ENCODE peak calls at places on chromosomes 16 and 17, in eight cellular contexts. Q is heart left ventricle, X is H9, M is fibroblast of lung, N is Peyer's patch, T is right atrium auricular region, P is neural progenitor cell, I is stomach. Y is an unnamed sample. For H3K4me1, the result is how much of the 10 kb centered on the place peaks cover.

GRCh38 chr17:48102700-48103378 is 1.6 kb upstream of the CBX1 start:
- DNase-seq in Q (no peak), X (no peak), M (no peak), N (no peak), T (no peak), P (no peak), I (no peak), Y (peak)

GRCh38 chr17:4554441-4554996 is 665 bp downstream of the MYBBP1A start:
- DNase-seq in Q (no peak), X (no peak), M (no peak), N (peak), T (no peak), P (no peak), I (no peak), Y (no peak)

GRCh38 chr16:74291577-74292208 is 4.9 kb upstream of the PSMD7 start:
- DNase-seq in Q (no peak), X (no peak), M (peak), N (no peak), T (no peak), P (no peak), I (no peak), Y (no peak)

GRCh38 chr17:75720656-75721462 is at the start of gene ITGB4:
- DNase-seq in Q (no peak), X (peak), M (no peak), N (peak), T (no peak), P (peak), I (peak), Y (peak)

GRCh38 chr16:67023689-67024088 is 5.3 kb upstream of the CBFB start:
- DNase-seq in Q (no peak), X (no peak), M (no peak), N (no peak), T (no peak), P (no peak), I (peak), Y (no peak)

GRCh38 chr17:7204828-7205461 is 14.7 kb downstream of the DLG4 start:
- DNase-seq in Q (peak), X (peak), M (peak), N (peak), T (peak), P (peak), I (peak), Y (peak)

GRCh38 chr17:29836643-29837042 is 93.4 kb downstream of the SSH2 start:
- DNase-seq in Q (no peak), X (no peak), M (peak), N (no peak), T (no peak), P (no peak), I (no peak), Y (no peak)

GRCh38 chr17:32783602-32784001 is 93.3 kb downstream of the MYO1D start:
- DNase-seq in Q (no peak), X (no peak), M (peak), N (no peak), T (no peak), P (peak), I (no peak), Y (peak)

GRCh38 chr16:24834459-24835335 is 11.1 kb upstream of the SLC5A11 start:
- DNase-seq in Q (no peak), X (peak), M (peak), N (peak), T (no peak), P (peak), I (peak), Y (no peak)

GRCh38 chr17:38658741-38659345 is 15.9 kb downstream of the EPOP start:
- DNase-seq in Q (peak), X (no peak), M (no peak), N (no peak), T (no peak), P (no peak), I (no peak), Y (no peak)

GRCh38 chr17:30549864-30550511 is 72.8 kb downstream of the GOSR1 start:
- DNase-seq in Q (no peak), X (no peak), M (no peak), N (no peak), T (peak), P (no peak), I (peak), Y (no peak)

GRCh38 chr17:50056217-50056960 is 479 bp downstream of the ITGA3 start:
- DNase-seq in Q (peak), X (peak), M (peak), N (peak), T (peak), P (peak), I (peak), Y (peak)
- H3K4me1 ChIP-seq in Q (half or more), X (under half), M (under half), N (under half), T (under half), P (under half), I (half or more), Y (under half)

GRCh38 chr16:50596762-50597450 is 48.7 kb downstream of the NKD1 start:
- DNase-seq in Q (peak), X (no peak), M (no peak), N (no peak), T (no peak), P (no peak), I (no peak), Y (no peak)

GRCh38 chr16:50598256-50598894 is 50.2 kb downstream of the NKD1 start:
- DNase-seq in Q (peak), X (no peak), M (no peak), N (no peak), T (no peak), P (no peak), I (peak), Y (no peak)

GRCh38 chr16:50598936-50599361 is 50.8 kb downstream of the NKD1 start:
- DNase-seq in Q (peak), X (no peak), M (no peak), N (no peak), T (no peak), P (no peak), I (no peak), Y (no peak)

GRCh38 chr16:50599494-50599893 is 51.3 kb downstream of the NKD1 start:
- DNase-seq in Q (peak), X (no peak), M (no peak), N (no peak), T (no peak), P (no peak), I (no peak), Y (no peak)

DNA sequence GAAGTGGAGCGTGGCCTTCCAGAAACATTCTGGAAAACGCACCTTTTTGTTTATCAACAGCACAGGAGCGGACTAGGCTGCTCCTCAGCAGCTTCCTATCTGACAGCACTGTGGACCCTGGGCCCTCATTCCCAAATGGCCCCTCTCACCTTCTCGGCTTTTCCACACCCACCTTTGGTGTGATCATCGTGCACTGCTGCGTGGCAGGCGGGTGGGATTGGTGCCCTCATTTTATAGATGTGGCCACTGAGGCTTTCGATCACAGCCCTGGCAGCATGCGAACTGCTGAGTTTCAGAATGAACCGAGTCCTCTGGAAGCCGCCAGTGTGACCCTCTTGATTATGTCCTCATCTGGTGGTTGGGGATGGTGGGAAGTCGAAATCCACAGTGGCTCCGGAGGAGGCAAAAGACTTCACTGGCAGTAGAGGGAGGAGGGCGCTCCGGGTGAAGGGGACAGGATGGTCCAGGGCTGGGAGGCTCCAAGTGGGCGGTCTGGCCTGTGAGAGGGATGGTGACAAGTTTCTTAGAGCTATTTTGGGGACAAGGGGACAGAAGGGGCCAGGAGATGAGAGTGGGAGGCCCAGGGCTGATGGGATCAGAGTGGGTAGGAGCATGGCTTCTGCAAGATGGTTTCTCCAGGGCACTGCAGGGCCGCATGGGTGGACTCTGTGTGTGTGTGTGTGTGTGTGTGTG is 49.5 kb downstream of the NKD1 start:
- DNase-seq in Q (peak), X (no peak), M (no peak), N (no peak), T (no peak), P (no peak), I (no peak), Y (no peak)
- H3K4me1 ChIP-seq in Q (under half), X (under half), M (under half), N (under half), T (under half), P (under half), I (under half), Y (under half)

GRCh38 chr17:43531955-43532354 is 14.2 kb downstream of the ETV4 start:
- DNase-seq in Q (no peak), X (no peak), M (no peak), N (no peak), T (no peak), P (no peak), I (no peak), Y (no peak)

GRCh38 chr17:43532581-43532980 is 13.6 kb downstream of the ETV4 start:
- DNase-seq in Q (no peak), X (no peak), M (no peak), N (peak), T (no peak), P (no peak), I (no peak), Y (no peak)

GRCh38 chr17:43531082-43531378 is 15.1 kb downstream of the ETV4 start:
- DNase-seq in Q (no peak), X (no peak), M (no peak), N (no peak), T (no peak), P (no peak), I (no peak), Y (no peak)

GRCh38 chr17:43534909-43535308 is 11.2 kb downstream of the ETV4 start:
- DNase-seq in Q (no peak), X (no peak), M (no peak), N (no peak), T (no peak), P (no peak), I (no peak), Y (no peak)

DNA sequence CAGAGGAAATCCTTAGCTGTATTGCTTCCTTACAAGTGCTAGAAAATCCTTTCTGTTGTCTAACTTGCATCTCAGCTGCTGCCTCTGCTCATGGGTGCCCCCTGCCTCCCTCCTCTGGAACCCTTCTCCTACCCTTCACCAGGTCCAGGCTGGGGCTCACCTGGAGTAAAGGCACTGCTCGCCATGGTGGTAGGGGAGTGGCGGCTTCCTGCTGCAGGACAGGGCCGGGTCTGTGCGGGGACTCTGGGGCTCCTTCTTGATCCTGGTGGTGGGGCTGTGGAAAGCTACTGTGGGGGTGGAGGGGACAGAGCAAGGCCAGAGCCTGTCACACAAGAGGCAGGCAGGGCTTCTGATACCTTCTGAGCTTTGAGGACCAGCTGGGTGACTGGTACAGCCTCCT is 12.4 kb downstream of the ETV4 start:
- DNase-seq in Q (no peak), X (no peak), M (no peak), N (no peak), T (no peak), P (no peak), I (no peak), Y (no peak)
- H3K4me1 ChIP-seq in Q (under half), X (under half), M (under half), N (under half), T (under half), P (under half), I (under half), Y (under half)

GRCh38 chr16:88766975-88767374 is 18.0 kb downstream of the PIEZO1 start:
- DNase-seq in Q (no peak), X (no peak), M (no peak), N (no peak), T (no peak), P (no peak), I (no peak), Y (no peak)
- H3K4me1 ChIP-seq in Q (under half), X (under half), M (under half), N (under half), T (under half), P (half or more), I (half or more), Y (half or more)

GRCh38 chr17:64403881-64404460 is 13.3 kb upstream of the PECAM1 start:
- DNase-seq in Q (no peak), X (no peak), M (no peak), N (no peak), T (no peak), P (no peak), I (no peak), Y (no peak)
- H3K4me1 ChIP-seq in Q (under half), X (under half), M (under half), N (under half), T (under half), P (under half), I (under half), Y (under half)

DNA sequence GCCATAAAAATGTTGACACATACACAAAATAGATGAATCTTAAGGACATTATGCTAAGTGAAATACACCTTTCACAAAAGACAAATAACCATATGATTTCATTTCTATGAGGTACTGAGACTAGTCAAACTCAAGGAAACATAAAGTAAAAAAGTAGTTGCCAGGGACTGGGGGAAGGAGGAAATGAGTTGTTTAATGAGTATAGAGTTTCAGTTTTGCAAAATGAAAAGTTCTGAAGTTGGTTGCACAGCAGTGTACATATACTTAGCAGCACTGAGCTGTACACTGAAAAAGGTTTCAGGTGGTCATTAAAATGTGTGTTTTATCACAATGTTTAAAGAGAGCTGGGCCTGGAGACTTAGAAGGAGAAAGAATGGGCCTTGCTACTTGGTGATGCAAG is 4.7 kb upstream of the SLC13A2 start:
- DNase-seq in Q (no peak), X (no peak), M (no peak), N (no peak), T (no peak), P (no peak), I (no peak), Y (no peak)
- H3K4me1 ChIP-seq in Q (under half), X (under half), M (under half), N (under half), T (under half), P (under half), I (under half), Y (under half)

DNA sequence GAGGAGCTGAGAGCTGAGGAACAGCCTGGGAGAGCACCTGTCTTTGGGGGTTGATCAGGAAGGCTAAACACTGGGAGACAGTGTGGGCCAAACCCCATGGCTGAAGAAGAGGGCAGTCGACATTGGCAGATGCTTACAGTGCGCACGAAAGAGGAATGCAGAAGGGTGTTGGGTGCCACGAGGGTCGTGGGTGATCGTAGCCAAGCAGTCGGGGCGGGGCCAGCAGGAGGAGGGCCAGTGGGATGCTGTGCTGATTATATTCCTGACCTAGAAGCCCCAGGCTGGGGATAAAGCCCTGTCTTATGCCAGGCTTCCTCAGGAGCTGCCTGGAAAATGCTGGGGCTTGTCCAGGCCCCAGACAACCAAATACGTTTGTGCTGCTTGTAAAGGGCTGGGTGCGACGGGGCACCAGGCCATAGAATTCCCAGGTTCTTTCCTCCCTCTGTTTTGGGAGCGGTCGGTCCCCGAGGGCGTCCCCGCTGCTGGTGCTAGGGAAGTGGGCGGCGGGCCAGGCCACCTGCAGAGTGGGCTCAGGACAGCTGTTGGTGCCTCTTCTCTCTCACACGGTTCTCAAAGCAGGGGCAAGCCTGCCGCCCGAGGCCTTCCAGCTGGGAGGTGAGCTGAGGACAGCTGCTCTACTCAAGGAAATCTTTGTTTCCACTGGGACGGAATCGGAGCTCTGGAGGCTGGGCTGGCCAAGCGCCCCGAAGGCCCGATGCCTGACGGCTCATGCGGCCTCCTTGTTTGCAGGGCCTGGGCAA is 10.0 kb downstream of the C1QTNF1 start:
- DNase-seq in Q (peak), X (no peak), M (peak), N (no peak), T (no peak), P (no peak), I (peak), Y (no peak)
- H3K4me1 ChIP-seq in Q (under half), X (under half), M (under half), N (under half), T (under half), P (under half), I (under half), Y (under half)

GRCh38 chr16:4787068-4787467 is 1.1 kb downstream of the SEPTIN12 start:
- DNase-seq in Q (no peak), X (no peak), M (no peak), N (no peak), T (no peak), P (no peak), I (no peak), Y (no peak)
- H3K4me1 ChIP-seq in Q (under half), X (under half), M (under half), N (under half), T (under half), P (under half), I (under half), Y (under half)

DNA sequence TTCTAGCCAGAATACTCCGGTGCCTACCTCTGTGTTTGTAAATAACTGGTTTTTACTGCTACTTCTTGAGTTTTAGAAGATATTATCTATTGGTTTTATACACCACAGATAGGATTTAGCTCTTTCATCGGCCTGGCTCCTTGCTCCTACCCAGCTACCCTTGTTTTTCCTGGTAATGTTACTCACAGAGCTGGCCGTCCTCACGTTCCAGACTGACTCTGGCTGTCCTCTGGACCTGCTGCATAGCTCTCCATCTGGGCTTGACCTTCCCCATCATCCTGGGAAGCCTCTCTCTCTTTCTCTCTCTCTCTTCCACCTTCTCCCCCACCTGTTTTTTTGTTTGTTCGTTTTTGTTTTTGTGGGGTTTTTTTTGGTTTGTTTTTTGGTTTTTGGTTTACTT is 51.5 kb downstream of the MPRIP start:
- DNase-seq in Q (no peak), X (no peak), M (no peak), N (no peak), T (no peak), P (no peak), I (no peak), Y (no peak)
- H3K4me1 ChIP-seq in Q (half or more), X (under half), M (under half), N (under half), T (under half), P (half or more), I (half or more), Y (under half)

GRCh38 chr16:2874032-2874431 is 9.0 kb upstream of the FLYWCH2 start:
- DNase-seq in Q (no peak), X (no peak), M (no peak), N (no peak), T (no peak), P (no peak), I (no peak), Y (no peak)
- H3K4me1 ChIP-seq in Q (under half), X (under half), M (under half), N (under half), T (under half), P (under half), I (under half), Y (under half)

Y was measured in CD4-positive, alpha-beta memory T cell.